ENCODE peak calls at places on chromosomes 12 and 14, in ten cellular contexts. D is NCI-H774; T is activated CD4-positive, alpha-beta T cell treated with anti-CD3 and anti-CD28 coated beads for 24 hours; V is H7; A is cardiac muscle cell; Q is activated T-cell treated with anti-CD3 and anti-CD28 coated beads, Interleukin-2, amount 50 U/mL, for 72 hours; E is pancreas; J is stimulated activated CD4-positive, alpha-beta T cell treated with anti-CD3 and anti-CD28 coated beads, TNF-alpha, amount 100 ng/mL, for 4 hours; S is bronchial epithelial cell; C is stomach. F is an unnamed sample.

GRCh38 chr12:39618701-39619100 is 902 bp downstream of the ABCD2 start:
- DNase-seq in D (no peak), T (no peak), V (no peak), A (no peak), Q (no peak), E (no peak), J (no peak), S (no peak), C (no peak), F (no peak)

GRCh38 chr12:31590730-31591307 is at the start of gene DENND5B:
- DNase-seq in D (peak), T (peak), V (peak), A (peak), Q (peak), E (peak), J (no peak), S (no peak), C (peak), F (no peak)

GRCh38 chr12:47818701-47819543 is 781 bp downstream of the HDAC7 start:
- DNase-seq in D (no peak), T (no peak), V (peak), A (no peak), Q (peak), E (peak), J (no peak), S (no peak), C (peak), F (no peak)

GRCh38 chr14:51597511-51597920 is 54.2 kb upstream of the FRMD6 start:
- DNase-seq in D (no peak), T (no peak), V (no peak), A (no peak), Q (no peak), E (no peak), J (no peak), S (no peak), C (no peak), F (no peak)

GRCh38 chr12:113128802-113129663 is 6.5 kb downstream of the RASAL1 start:
- DNase-seq in D (no peak), T (no peak), V (no peak), A (no peak), Q (no peak), E (no peak), J (no peak), S (no peak), C (no peak), F (no peak)

GRCh38 chr12:56116267-56117081 is at the start of gene RPL41:
- DNase-seq in D (peak), T (peak), V (peak), A (peak), Q (peak), E (peak), J (peak), S (peak), C (peak), F (peak)

GRCh38 chr12:75478395-75478794 is 2.2 kb upstream of the GLIPR1 start:
- DNase-seq in D (no peak), T (peak), V (no peak), A (peak), Q (peak), E (no peak), J (no peak), S (peak), C (no peak), F (no peak)

GRCh38 chr14:92646952-92647461 is 101.4 kb downstream of the LGMN start:
- DNase-seq in D (no peak), T (no peak), V (peak), A (peak), Q (no peak), E (no peak), J (no peak), S (no peak), C (no peak), F (no peak)

GRCh38 chr14:99512571-99513182 is 31.5 kb downstream of the CCNK start:
- DNase-seq in D (no peak), T (no peak), V (no peak), A (no peak), Q (no peak), E (no peak), J (no peak), S (no peak), C (no peak), F (no peak)

GRCh38 chr12:1591029-1591428 is 3.4 kb downstream of the FBXL14 start:
- DNase-seq in D (no peak), T (no peak), V (peak), A (no peak), Q (peak), E (no peak), J (no peak), S (peak), C (no peak), F (no peak)

GRCh38 chr14:74019743-74020142 is 594 bp downstream of the BBOF1 start:
- DNase-seq in D (no peak), T (no peak), V (no peak), A (peak), Q (no peak), E (no peak), J (no peak), S (peak), C (no peak), F (no peak)

GRCh38 chr12:27076930-27077329 is 5.4 kb downstream of the C12orf71 start:
- DNase-seq in D (no peak), T (no peak), V (no peak), A (no peak), Q (no peak), E (no peak), J (no peak), S (peak), C (no peak), F (no peak)

GRCh38 chr14:28482644-28483043 is 283.9 kb upstream of the FOXG1 start:
- DNase-seq in D (no peak), T (no peak), V (no peak), A (no peak), Q (no peak), E (no peak), J (no peak), S (no peak), C (no peak), F (no peak)

GRCh38 chr14:22753586-22753985 is 12.9 kb upstream of the OXA1L start:
- DNase-seq in D (no peak), T (no peak), V (no peak), A (no peak), Q (no peak), E (no peak), J (no peak), S (no peak), C (no peak), F (no peak)

GRCh38 chr14:21308479-21309237 is 28.8 kb downstream of the RPGRIP1 start:
- DNase-seq in D (peak), T (peak), V (peak), A (peak), Q (peak), E (peak), J (peak), S (peak), C (peak), F (peak)

GRCh38 chr14:35438910-35439713 is 34.6 kb upstream of the NFKBIA start:
- DNase-seq in D (no peak), T (no peak), V (peak), A (peak), Q (no peak), E (no peak), J (no peak), S (no peak), C (no peak), F (no peak)

GRCh38 chr14:92582706-92583452 is 69.3 kb downstream of the RIN3 start:
- DNase-seq in D (no peak), T (no peak), V (no peak), A (no peak), Q (peak), E (no peak), J (no peak), S (no peak), C (no peak), F (no peak)

GRCh38 chr14:64795921-64796320 is 83.8 kb downstream of the SPTB start:
- DNase-seq in D (no peak), T (no peak), V (no peak), A (no peak), Q (no peak), E (no peak), J (no peak), S (no peak), C (no peak), F (no peak)